ENCODE peak calls at places on chromosomes 13 and 19, in six cellular contexts. S is T-helper 1 cell, O is AG09309, H is NCI-H1105 treated with DMSO at 0.1 percent for 48 hours, U is endothelial cell, P is tibial artery. G is an unnamed sample.

GRCh38 chr13:100721885-100722512 is 47.4 kb upstream of the TMTC4 start:
- DNase-seq in S (no peak), O (peak), H (peak), U (peak), P (peak), G (no peak)

GRCh38 chr13:106484755-106485193 is 50.7 kb downstream of the EFNB2 start:
- DNase-seq in S (no peak), O (no peak), H (no peak), U (no peak), P (peak), G (no peak)

GRCh38 chr19:48319647-48320537 is 5.5 kb upstream of the EMP3 start:
- DNase-seq in S (peak), O (no peak), H (peak), U (peak), P (peak), G (peak)

GRCh38 chr19:42291437-42291815 is 10.5 kb upstream of the PRR19 start:
- DNase-seq in S (no peak), O (no peak), H (no peak), U (no peak), P (no peak), G (no peak)

GRCh38 chr19:18660051-18660910 is 23.2 kb upstream of the CRTC1 start:
- DNase-seq in S (no peak), O (no peak), H (no peak), U (no peak), P (peak), G (no peak)

GRCh38 chr13:107276936-107277335 is 709.0 kb upstream of the ARGLU1 start:
- DNase-seq in S (no peak), O (no peak), H (no peak), U (no peak), P (no peak), G (no peak)

GRCh38 chr13:58080806-58081205 is 449.3 kb downstream of the PCDH17 start:
- DNase-seq in S (no peak), O (no peak), H (no peak), U (no peak), P (no peak), G (no peak)

GRCh38 chr13:63586467-63586866 is 2170.8 kb upstream of the PCDH20 start:
- DNase-seq in S (no peak), O (no peak), H (no peak), U (no peak), P (no peak), G (no peak)

GRCh38 chr13:71459708-71460107 is 407.3 kb downstream of the DACH1 start:
- DNase-seq in S (no peak), O (no peak), H (no peak), U (no peak), P (no peak), G (no peak)

GRCh38 chr13:20161275-20161950 is 561 bp upstream of the GJA3 start:
- DNase-seq in S (no peak), O (no peak), H (no peak), U (no peak), P (no peak), G (no peak)

GRCh38 chr19:34480491-34480890 is 1.1 kb upstream of the WTIP start:
- DNase-seq in S (no peak), O (no peak), H (no peak), U (no peak), P (no peak), G (no peak)

GRCh38 chr13:28705734-28706133 is 13.0 kb downstream of the SLC46A3 start:
- DNase-seq in S (no peak), O (peak), H (no peak), U (no peak), P (no peak), G (no peak)

GRCh38 chr13:75749407-75749806 is 113.3 kb downstream of the LMO7 start:
- DNase-seq in S (no peak), O (peak), H (peak), U (no peak), P (peak), G (no peak)

GRCh38 chr19:10184636-10185035 is 10.1 kb downstream of the DNMT1 start:
- DNase-seq in S (no peak), O (no peak), H (no peak), U (no peak), P (no peak), G (no peak)

GRCh38 chr19:13102666-13103584 is at the start of gene LYL1:
- DNase-seq in S (no peak), O (no peak), H (no peak), U (peak), P (peak), G (no peak)

GRCh38 chr13:27038323-27038722 is 133.3 kb downstream of the USP12 start:
- DNase-seq in S (no peak), O (no peak), H (no peak), U (no peak), P (no peak), G (no peak)

G was measured in anterior cingulate cortex.